ENCODE peak calls at places on chromosomes 3 and 15, in five cellular contexts. A is OCI-LY7, T is iris pigment epithelial cell, G is nucleus accumbens, Z is NB4. O is an unnamed sample.

GRCh38 chr3:156860873-156861272 is 34.7 kb downstream of the LEKR1 start:
- DNase-seq in A (no peak), T (no peak), G (no peak), Z (no peak), O (no peak)

GRCh38 chr3:43287514-43287913 is 1.2 kb downstream of the SNRK start:
- DNase-seq in A (peak; percentile 10), T (no peak), G (no peak), Z (peak; percentile 18), O (no peak)

GRCh38 chr3:136152176-136152843 is 43.8 kb downstream of the MSL2 start:
- DNase-seq in A (no peak), T (no peak), G (no peak), Z (no peak), O (no peak)

GRCh38 chr3:2861920-2862319 is 248.3 kb downstream of the IL5RA start:
- DNase-seq in A (no peak), T (no peak), G (no peak), Z (no peak), O (no peak)

GRCh38 chr15:91982401-91982800 is 128.9 kb downstream of the SLCO3A1 start:
- DNase-seq in A (peak; percentile 16), T (no peak), G (no peak), Z (peak; percentile 15), O (no peak)

GRCh38 chr15:78111788-78112187 is 19.4 kb downstream of the SH2D7 start:
- DNase-seq in A (no peak), T (no peak), G (no peak), Z (no peak), O (no peak)

GRCh38 chr3:36149447-36149865 is 230.8 kb upstream of the STAC start:
- DNase-seq in A (no peak), T (no peak), G (no peak), Z (no peak), O (peak; percentile 68)

GRCh38 chr3:197337214-197337613 is 38.8 kb upstream of the DLG1 start:
- DNase-seq in A (no peak), T (no peak), G (no peak), Z (no peak), O (no peak)

GRCh38 chr15:48925714-48926223 is 38.0 kb downstream of the SHC4 start:
- DNase-seq in A (no peak), T (peak; percentile 93), G (no peak), Z (peak; percentile 50), O (peak; percentile 93)

GRCh38 chr3:197339841-197340520 is 41.6 kb upstream of the DLG1 start:
- DNase-seq in A (no peak), T (peak; percentile 34), G (no peak), Z (no peak), O (no peak)

GRCh38 chr15:65935391-65935790 is 66.1 kb downstream of the RAB11A start:
- DNase-seq in A (no peak), T (no peak), G (no peak), Z (no peak), O (no peak)

GRCh38 chr15:65766422-65767263 is 25.4 kb downstream of the DENND4A start:
- DNase-seq in A (no peak), T (peak; percentile 53), G (no peak), Z (no peak), O (peak; percentile 79)

GRCh38 chr15:89500397-89501270 is 4.3 kb upstream of the RHCG start:
- DNase-seq in A (peak; percentile 13), T (no peak), G (no peak), Z (no peak), O (peak; percentile 13)

GRCh38 chr3:124084398-124084881 is 92.5 kb upstream of the ROPN1 start:
- DNase-seq in A (no peak), T (no peak), G (no peak), Z (no peak), O (no peak)

GRCh38 chr15:88393719-88394519 is 73.3 kb downstream of the MRPL46 start:
- DNase-seq in A (peak; percentile 31), T (no peak), G (no peak), Z (no peak), O (no peak)

GRCh38 chr15:66701422-66702034 is 508 bp upstream of the SMAD6 start:
- DNase-seq in A (no peak), T (peak; percentile 76), G (no peak), Z (no peak), O (peak; percentile 73)

GRCh38 chr3:177646749-177647148 is 449.5 kb upstream of the TBL1XR1 start:
- DNase-seq in A (peak; percentile 8), T (no peak), G (no peak), Z (peak; percentile 28), O (no peak)

GRCh38 chr3:126678691-126679317 is 23.9 kb upstream of the TXNRD3 start:
- DNase-seq in A (peak; percentile 78), T (no peak), G (no peak), Z (no peak), O (peak; percentile 66)

GRCh38 chr3:171468296-171468906 is 8.2 kb upstream of the TNIK start:
- DNase-seq in A (no peak), T (no peak), G (no peak), Z (no peak), O (no peak)

GRCh38 chr3:125042725-125043406 is 12.9 kb downstream of the HEG1 start:
- DNase-seq in A (no peak), T (no peak), G (no peak), Z (no peak), O (no peak)

GRCh38 chr3:132399054-132399929 is 18.0 kb upstream of the DNAJC13 start:
- DNase-seq in A (peak; percentile 65), T (peak; percentile 60), G (no peak), Z (peak; percentile 70), O (peak; percentile 62)

GRCh38 chr3:1734494-1735122 is 364.1 kb upstream of the CNTN4 start:
- DNase-seq in A (no peak), T (no peak), G (no peak), Z (no peak), O (no peak)

GRCh38 chr3:66210687-66211295 is 10.0 kb upstream of the SLC25A26 start:
- DNase-seq in A (no peak), T (no peak), G (no peak), Z (no peak), O (no peak)

GRCh38 chr3:29335438-29335837 is 54.6 kb downstream of the RBMS3 start:
- DNase-seq in A (no peak), T (peak; percentile 99), G (no peak), Z (no peak), O (peak; percentile 60)

GRCh38 chr15:70088427-70088826 is 9.3 kb downstream of the TLE3 start:
- DNase-seq in A (no peak), T (no peak), G (no peak), Z (no peak), O (peak; percentile 26)

GRCh38 chr15:68582864-68583263 is 4.1 kb downstream of the CORO2B start:
- DNase-seq in A (no peak), T (no peak), G (no peak), Z (no peak), O (no peak)

GRCh38 chr3:52450489-52451236 is 3.2 kb downstream of the TNNC1 start:
- DNase-seq in A (no peak), T (no peak), G (no peak), Z (no peak), O (no peak)

GRCh38 chr3:42102569-42102968 is 11.4 kb downstream of the TRAK1 start:
- DNase-seq in A (no peak), T (no peak), G (no peak), Z (no peak), O (no peak)

GRCh38 chr15:57278439-57278838 is 97.9 kb upstream of the CGNL1 start:
- DNase-seq in A (no peak), T (no peak), G (no peak), Z (no peak), O (no peak)

GRCh38 chr3:29456901-29457300 is 176.0 kb downstream of the RBMS3 start:
- DNase-seq in A (no peak), T (no peak), G (no peak), Z (no peak), O (no peak)

GRCh38 chr3:11335056-11335608 is 62.9 kb downstream of the ATG7 start:
- DNase-seq in A (peak; percentile 48), T (peak; percentile 86), G (no peak), Z (peak; percentile 73), O (peak; percentile 60)

GRCh38 chr3:1394188-1394587 is 301.4 kb downstream of the CNTN6 start:
- DNase-seq in A (no peak), T (no peak), G (no peak), Z (no peak), O (no peak)

GRCh38 chr3:150128126-150128525 is 157.4 kb upstream of the PFN2 start:
- DNase-seq in A (no peak), T (no peak), G (no peak), Z (no peak), O (no peak)

O was measured in DMS53.